ENCODE peak calls at places on chromosome 6, in ten cellular contexts. One of them, this sample, is unnamed.

GRCh38 chr6:163720005-163720404 is 305.5 kb downstream of the QKI start:
- DNase-seq in K562: no peak
- DNase-seq in brain microvascular endothelial cell: no peak
- DNase-seq in tibial nerve: no peak
- DNase-seq in psoas muscle: no peak
- DNase-seq in cardiac muscle cell: no peak
- DNase-seq in pancreas: no peak
- DNase-seq in ovary: no peak
- DNase-seq in breast epithelium: no peak
- DNase-seq in suprapubic skin: no peak
- DNase-seq in this sample: no peak

GRCh38 chr6:147154454-147154853 is 49.8 kb upstream of the STXBP5 start:
- DNase-seq in K562: no peak
- DNase-seq in brain microvascular endothelial cell: peak; percentile 58
- DNase-seq in tibial nerve: no peak
- DNase-seq in psoas muscle: no peak
- DNase-seq in cardiac muscle cell: no peak
- DNase-seq in pancreas: no peak
- DNase-seq in ovary: no peak
- DNase-seq in breast epithelium: no peak
- DNase-seq in suprapubic skin: no peak
- DNase-seq in this sample: no peak

GRCh38 chr6:170447561-170447930 is 105.6 kb downstream of the PSMB1 start:
- DNase-seq in K562: no peak
- DNase-seq in brain microvascular endothelial cell: no peak
- DNase-seq in tibial nerve: no peak
- DNase-seq in psoas muscle: no peak
- DNase-seq in cardiac muscle cell: no peak
- DNase-seq in pancreas: no peak
- DNase-seq in ovary: peak; percentile 8
- DNase-seq in breast epithelium: no peak
- DNase-seq in suprapubic skin: peak; percentile 67
- DNase-seq in this sample: no peak

GRCh38 chr6:73858376-73858775 is 162.4 kb downstream of the CD109 start:
- DNase-seq in K562: no peak
- DNase-seq in brain microvascular endothelial cell: no peak
- DNase-seq in tibial nerve: no peak
- DNase-seq in psoas muscle: no peak
- DNase-seq in cardiac muscle cell: no peak
- DNase-seq in pancreas: no peak
- DNase-seq in ovary: no peak
- DNase-seq in breast epithelium: no peak
- DNase-seq in suprapubic skin: no peak
- DNase-seq in this sample: no peak

GRCh38 chr6:152185158-152185574 is 377.7 kb downstream of the ESR1 start:
- DNase-seq in K562: no peak
- DNase-seq in brain microvascular endothelial cell: no peak
- DNase-seq in tibial nerve: no peak
- DNase-seq in psoas muscle: no peak
- DNase-seq in cardiac muscle cell: no peak
- DNase-seq in pancreas: no peak
- DNase-seq in ovary: no peak
- DNase-seq in breast epithelium: no peak
- DNase-seq in suprapubic skin: no peak
- DNase-seq in this sample: peak; percentile 22

GRCh38 chr6:31829633-31830492 is 2.3 kb downstream of the HSPA1B start:
- DNase-seq in K562: peak; percentile 51
- DNase-seq in brain microvascular endothelial cell: no peak
- DNase-seq in tibial nerve: no peak
- DNase-seq in psoas muscle: no peak
- DNase-seq in cardiac muscle cell: peak; percentile 69
- DNase-seq in pancreas: no peak
- DNase-seq in ovary: peak; percentile 65
- DNase-seq in breast epithelium: no peak
- DNase-seq in suprapubic skin: no peak
- DNase-seq in this sample: no peak

GRCh38 chr6:74410630-74411029 is 714.6 kb downstream of the CD109 start:
- DNase-seq in K562: no peak
- DNase-seq in brain microvascular endothelial cell: no peak
- DNase-seq in tibial nerve: no peak
- DNase-seq in psoas muscle: no peak
- DNase-seq in cardiac muscle cell: peak; percentile 6
- DNase-seq in pancreas: no peak
- DNase-seq in ovary: no peak
- DNase-seq in breast epithelium: no peak
- DNase-seq in suprapubic skin: no peak
- DNase-seq in this sample: no peak

GRCh38 chr6:164322533-164322932 is 908.0 kb downstream of the QKI start:
- DNase-seq in K562: no peak
- DNase-seq in brain microvascular endothelial cell: peak; percentile 81
- DNase-seq in tibial nerve: no peak
- DNase-seq in psoas muscle: no peak
- DNase-seq in cardiac muscle cell: peak; percentile 92
- DNase-seq in pancreas: no peak
- DNase-seq in ovary: no peak
- DNase-seq in breast epithelium: no peak
- DNase-seq in suprapubic skin: no peak
- DNase-seq in this sample: no peak

GRCh38 chr6:103674790-103675189 is 1184.9 kb downstream of the HACE1 start:
- DNase-seq in K562: no peak
- DNase-seq in brain microvascular endothelial cell: no peak
- DNase-seq in tibial nerve: no peak
- DNase-seq in psoas muscle: no peak
- DNase-seq in cardiac muscle cell: no peak
- DNase-seq in pancreas: no peak
- DNase-seq in ovary: no peak
- DNase-seq in breast epithelium: no peak
- DNase-seq in suprapubic skin: no peak
- DNase-seq in this sample: no peak

GRCh38 chr6:103677290-103677689 is 1182.4 kb downstream of the HACE1 start:
- DNase-seq in K562: no peak
- DNase-seq in brain microvascular endothelial cell: no peak
- DNase-seq in tibial nerve: no peak
- DNase-seq in psoas muscle: no peak
- DNase-seq in cardiac muscle cell: no peak
- DNase-seq in pancreas: peak; percentile 67
- DNase-seq in ovary: no peak
- DNase-seq in breast epithelium: no peak
- DNase-seq in suprapubic skin: no peak
- DNase-seq in this sample: no peak

GRCh38 chr6:103675807-103676406 is 1183.8 kb downstream of the HACE1 start:
- DNase-seq in K562: no peak
- DNase-seq in brain microvascular endothelial cell: peak; percentile 17
- DNase-seq in tibial nerve: no peak
- DNase-seq in psoas muscle: no peak
- DNase-seq in cardiac muscle cell: no peak
- DNase-seq in pancreas: no peak
- DNase-seq in ovary: no peak
- DNase-seq in breast epithelium: no peak
- DNase-seq in suprapubic skin: no peak
- DNase-seq in this sample: no peak

DNA sequence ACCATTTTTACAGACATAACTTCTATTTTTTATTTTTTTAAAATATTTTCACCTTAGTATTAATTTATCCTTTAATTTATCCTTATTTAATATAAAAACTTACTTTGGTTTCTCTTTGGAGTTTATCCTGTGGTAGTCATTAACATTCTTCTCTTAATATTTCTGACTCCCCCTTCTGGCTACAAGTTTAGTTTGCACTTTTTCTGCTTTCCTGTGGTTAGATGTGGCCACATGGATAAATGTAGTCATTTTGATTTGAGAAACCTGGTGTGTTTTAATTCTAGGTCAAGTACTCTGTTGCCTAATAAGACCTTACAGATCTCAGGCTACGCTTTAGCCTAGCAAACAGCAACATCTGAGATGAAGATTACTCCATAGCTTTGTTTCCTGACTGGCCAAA is 1187.5 kb downstream of the HACE1 start:
- DNase-seq in K562: no peak
- DNase-seq in brain microvascular endothelial cell: peak; percentile 3
- DNase-seq in tibial nerve: no peak
- DNase-seq in psoas muscle: no peak
- DNase-seq in cardiac muscle cell: no peak
- DNase-seq in pancreas: no peak
- DNase-seq in ovary: no peak
- DNase-seq in breast epithelium: no peak
- DNase-seq in suprapubic skin: no peak
- DNase-seq in this sample: no peak
- TF ChIP-seq CTCF in K562: no peak
- TF ChIP-seq CTCF in brain microvascular endothelial cell: peak; percentile 10
- TF ChIP-seq CTCF in tibial nerve: no peak
- TF ChIP-seq CTCF in psoas muscle: no peak
- TF ChIP-seq CTCF in cardiac muscle cell: no peak
- TF ChIP-seq CTCF in pancreas: no peak
- TF ChIP-seq CTCF in ovary: no peak
- TF ChIP-seq CTCF in breast epithelium: no peak
- TF ChIP-seq CTCF in suprapubic skin: no peak
- TF ChIP-seq CTCF in this sample: no peak

GRCh38 chr6:13554929-13555333 is 19.5 kb upstream of the SIRT5 start:
- DNase-seq in K562: no peak
- DNase-seq in brain microvascular endothelial cell: no peak
- DNase-seq in tibial nerve: no peak
- DNase-seq in psoas muscle: peak; percentile 18
- DNase-seq in cardiac muscle cell: peak; percentile 37
- DNase-seq in pancreas: no peak
- DNase-seq in ovary: peak; percentile 34
- DNase-seq in breast epithelium: no peak
- DNase-seq in suprapubic skin: no peak
- DNase-seq in this sample: no peak
- H3K27ac ChIP-seq in K562: no peak overlapping the region
- H3K27ac ChIP-seq in brain microvascular endothelial cell: no peak overlapping the region
- H3K27ac ChIP-seq in tibial nerve: peak overlapping the region; percentile 9
- H3K27ac ChIP-seq in psoas muscle: no peak overlapping the region
- H3K27ac ChIP-seq in cardiac muscle cell: no peak overlapping the region
- H3K27ac ChIP-seq in pancreas: no peak overlapping the region
- H3K27ac ChIP-seq in ovary: no peak overlapping the region
- H3K27ac ChIP-seq in breast epithelium: peak overlapping the region; percentile 43
- H3K27ac ChIP-seq in suprapubic skin: peak overlapping the region; percentile 31
- H3K27ac ChIP-seq in this sample: no peak overlapping the region

GRCh38 chr6:108175592-108176279 is 9.9 kb downstream of the NR2E1 start:
- DNase-seq in K562: peak; percentile 52
- DNase-seq in brain microvascular endothelial cell: no peak
- DNase-seq in tibial nerve: no peak
- DNase-seq in psoas muscle: no peak
- DNase-seq in cardiac muscle cell: no peak
- DNase-seq in pancreas: peak; percentile 75
- DNase-seq in ovary: no peak
- DNase-seq in breast epithelium: no peak
- DNase-seq in suprapubic skin: no peak
- DNase-seq in this sample: no peak

GRCh38 chr6:108171918-108172516 is 6.2 kb downstream of the NR2E1 start:
- DNase-seq in K562: no peak
- DNase-seq in brain microvascular endothelial cell: no peak
- DNase-seq in tibial nerve: no peak
- DNase-seq in psoas muscle: no peak
- DNase-seq in cardiac muscle cell: no peak
- DNase-seq in pancreas: no peak
- DNase-seq in ovary: no peak
- DNase-seq in breast epithelium: no peak
- DNase-seq in suprapubic skin: no peak
- DNase-seq in this sample: no peak

GRCh38 chr6:108174371-108175175 is 8.8 kb downstream of the NR2E1 start:
- DNase-seq in K562: no peak
- DNase-seq in brain microvascular endothelial cell: peak; percentile 24
- DNase-seq in tibial nerve: no peak
- DNase-seq in psoas muscle: no peak
- DNase-seq in cardiac muscle cell: peak; percentile 57
- DNase-seq in pancreas: peak; percentile 58
- DNase-seq in ovary: no peak
- DNase-seq in breast epithelium: no peak
- DNase-seq in suprapubic skin: no peak
- DNase-seq in this sample: peak; percentile 30

GRCh38 chr6:108176281-108177089 is 10.7 kb downstream of the NR2E1 start:
- DNase-seq in K562: no peak
- DNase-seq in brain microvascular endothelial cell: no peak
- DNase-seq in tibial nerve: no peak
- DNase-seq in psoas muscle: no peak
- DNase-seq in cardiac muscle cell: no peak
- DNase-seq in pancreas: peak; percentile 54
- DNase-seq in ovary: no peak
- DNase-seq in breast epithelium: no peak
- DNase-seq in suprapubic skin: no peak
- DNase-seq in this sample: no peak

DNA sequence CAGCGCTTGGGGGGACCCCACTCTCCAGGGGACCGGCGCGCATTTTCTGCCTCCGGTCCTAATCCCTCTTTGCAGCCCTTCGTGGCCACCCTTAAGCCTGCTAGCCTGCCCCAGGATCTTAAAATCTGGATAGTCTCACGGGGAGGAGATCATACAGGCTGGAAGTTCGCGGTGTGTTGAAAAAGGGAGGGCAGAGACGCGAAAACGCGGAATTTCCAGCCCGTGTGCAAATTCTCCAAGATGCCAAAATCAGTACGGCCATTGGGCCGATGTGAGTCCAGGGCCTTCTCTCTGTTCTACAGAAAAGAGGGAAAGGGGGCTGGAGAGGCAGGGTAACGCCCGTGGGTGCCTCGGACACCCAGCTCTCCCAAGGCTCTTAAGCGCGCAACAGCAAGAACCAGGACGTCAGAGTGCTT is 9.4 kb downstream of the NR2E1 start:
- DNase-seq in K562: no peak
- DNase-seq in brain microvascular endothelial cell: no peak
- DNase-seq in tibial nerve: no peak
- DNase-seq in psoas muscle: no peak
- DNase-seq in cardiac muscle cell: no peak
- DNase-seq in pancreas: no peak
- DNase-seq in ovary: no peak
- DNase-seq in breast epithelium: no peak
- DNase-seq in suprapubic skin: no peak
- DNase-seq in this sample: no peak
- H3K4me3 ChIP-seq in K562: no peak overlapping the region
- H3K4me3 ChIP-seq in brain microvascular endothelial cell: no peak overlapping the region
- H3K4me3 ChIP-seq in tibial nerve: no peak overlapping the region
- H3K4me3 ChIP-seq in psoas muscle: peak overlapping the region; percentile 41
- H3K4me3 ChIP-seq in cardiac muscle cell: peak overlapping the region; percentile 11
- H3K4me3 ChIP-seq in pancreas: peak overlapping the region; percentile 45
- H3K4me3 ChIP-seq in ovary: no peak overlapping the region
- H3K4me3 ChIP-seq in breast epithelium: no peak overlapping the region
- H3K4me3 ChIP-seq in suprapubic skin: peak overlapping the region; percentile 31
- H3K4me3 ChIP-seq in this sample: no peak overlapping the region

DNA sequence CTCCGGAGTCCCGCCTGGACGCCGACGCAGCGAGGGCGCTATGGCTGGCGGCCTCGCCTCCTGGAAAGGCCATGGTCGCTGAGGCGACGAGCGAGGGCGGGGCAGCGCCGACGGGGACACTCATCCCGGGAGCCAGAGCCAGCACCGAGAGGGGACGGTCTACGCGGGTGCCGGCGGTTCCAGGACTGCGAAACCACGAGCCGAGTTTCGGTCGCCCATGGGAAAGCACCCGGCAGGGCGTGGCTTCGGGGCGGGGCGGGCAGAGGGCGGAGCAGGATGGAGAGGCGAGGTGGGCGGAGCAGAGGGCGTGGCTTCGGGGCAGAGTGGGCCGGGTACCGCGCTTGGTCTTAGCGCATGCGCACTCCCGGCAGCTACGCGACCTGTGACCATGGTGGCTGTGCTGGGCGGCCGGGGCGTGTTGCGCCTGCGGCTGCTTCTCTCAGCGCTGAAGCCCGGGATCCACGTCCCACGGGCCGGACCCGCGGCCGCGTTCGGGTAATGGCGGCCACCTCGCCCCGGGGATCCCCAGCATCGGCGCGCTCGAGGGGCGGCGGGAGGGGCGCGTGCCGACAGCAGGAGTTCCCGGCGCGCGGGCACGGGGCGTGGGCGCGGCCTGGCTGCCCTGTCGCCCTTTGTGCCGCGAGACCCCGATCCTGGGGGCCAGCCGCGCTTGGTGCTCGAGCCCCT is at the start of gene BPHL:
- DNase-seq in K562: peak; percentile 100
- DNase-seq in brain microvascular endothelial cell: peak; percentile 89
- DNase-seq in tibial nerve: peak; percentile 98
- DNase-seq in psoas muscle: peak; percentile 98
- DNase-seq in cardiac muscle cell: peak; percentile 95
- DNase-seq in pancreas: peak; percentile 99
- DNase-seq in ovary: peak; percentile 98
- DNase-seq in breast epithelium: peak; percentile 98
- DNase-seq in suprapubic skin: peak; percentile 99
- DNase-seq in this sample: peak; percentile 98
- TF ChIP-seq CTCF in K562: no peak
- TF ChIP-seq CTCF in brain microvascular endothelial cell: no peak
- TF ChIP-seq CTCF in tibial nerve: no peak
- TF ChIP-seq CTCF in psoas muscle: no peak
- TF ChIP-seq CTCF in cardiac muscle cell: no peak
- TF ChIP-seq CTCF in pancreas: no peak
- TF ChIP-seq CTCF in ovary: no peak
- TF ChIP-seq CTCF in breast epithelium: no peak
- TF ChIP-seq CTCF in suprapubic skin: no peak
- TF ChIP-seq CTCF in this sample: no peak